ENCODE peak calls at places on chromosomes 1 and 21, in six cellular contexts. P is suprapubic skin, L is sciatic nerve, G is epithelial cell of prostate, I is spleen, Q is sigmoid colon. Z is an unnamed sample.

GRCh38 chr1:113219377-113219776 is 146.4 kb downstream of the LRIG2 start:
- DNase-seq in P (no peak), L (no peak), G (no peak), I (no peak), Q (no peak), Z (no peak)

GRCh38 chr1:89910780-89911179 is 84.1 kb upstream of the ZNF326 start:
- DNase-seq in P (no peak), L (no peak), G (no peak), I (no peak), Q (no peak), Z (no peak)

GRCh38 chr21:37654596-37654995 is 261.7 kb downstream of the KCNJ6 start:
- DNase-seq in P (no peak), L (no peak), G (no peak), I (no peak), Q (no peak), Z (no peak)

GRCh38 chr1:17661546-17662157 is 93.5 kb upstream of the ACTL8 start:
- DNase-seq in P (no peak), L (peak), G (no peak), I (peak), Q (peak), Z (no peak)

GRCh38 chr1:12636098-12636950 is 7.6 kb upstream of the AADACL4 start:
- DNase-seq in P (peak), L (peak), G (no peak), I (peak), Q (no peak), Z (no peak)

GRCh38 chr21:14531927-14532326 is 14.2 kb downstream of the SAMSN1 start:
- DNase-seq in P (no peak), L (no peak), G (no peak), I (no peak), Q (no peak), Z (no peak)

GRCh38 chr1:206075786-206076725 is 23.1 kb downstream of the RHEX start:
- DNase-seq in P (no peak), L (no peak), G (peak), I (no peak), Q (no peak), Z (no peak)

GRCh38 chr1:211066781-211067384 is 67.1 kb downstream of the KCNH1 start:
- DNase-seq in P (no peak), L (no peak), G (no peak), I (no peak), Q (no peak), Z (no peak)

GRCh38 chr1:7266561-7266960 is 481.3 kb downstream of the CAMTA1 start:
- DNase-seq in P (no peak), L (no peak), G (no peak), I (no peak), Q (no peak), Z (no peak)

GRCh38 chr1:216045400-216045799 is 377.8 kb downstream of the USH2A start:
- DNase-seq in P (no peak), L (no peak), G (peak), I (no peak), Q (no peak), Z (no peak)

GRCh38 chr1:31523769-31524168 is 52.5 kb upstream of the TINAGL1 start:
- DNase-seq in P (no peak), L (no peak), G (no peak), I (no peak), Q (peak), Z (no peak)